ENCODE peak calls at places on chromosome 10, in seven cellular contexts. One of them, this sample, is unnamed.

GRCh38 chr10:78313636-78314035 is 280.0 kb downstream of the RPS24 start:
- DNase-seq in stomach: no peak
- DNase-seq in uterus: peak; percentile 7
- DNase-seq in heart left ventricle: peak; percentile 1
- DNase-seq in astrocyte: no peak
- DNase-seq in fibroblast of lung: no peak
- DNase-seq in H1: no peak
- DNase-seq in this sample: no peak

GRCh38 chr10:86334515-86335085 is 32.0 kb downstream of the GRID1 start:
- DNase-seq in astrocyte: no peak
- DNase-seq in H1: peak; percentile 36
- DNase-seq in uterus: no peak
- DNase-seq in heart left ventricle: no peak
- DNase-seq in stomach: no peak
- DNase-seq in fibroblast of lung: no peak
- DNase-seq in this sample: no peak

GRCh38 chr10:76442113-76442512 is 1010.7 kb downstream of the LRMDA start:
- DNase-seq in uterus: no peak
- DNase-seq in H1: no peak
- DNase-seq in heart left ventricle: no peak
- DNase-seq in stomach: no peak
- DNase-seq in astrocyte: peak; percentile 67
- DNase-seq in fibroblast of lung: peak; percentile 65
- DNase-seq in this sample: no peak

GRCh38 chr10:43221419-43222293 is 45.2 kb downstream of the RASGEF1A start:
- DNase-seq in H1: no peak
- DNase-seq in stomach: no peak
- DNase-seq in heart left ventricle: peak; percentile 5
- DNase-seq in astrocyte: no peak
- DNase-seq in fibroblast of lung: no peak
- DNase-seq in uterus: no peak
- DNase-seq in this sample: peak; percentile 6

GRCh38 chr10:31771345-31771831 is 157.2 kb downstream of the ARHGAP12 start:
- DNase-seq in stomach: no peak
- DNase-seq in astrocyte: peak; percentile 90
- DNase-seq in fibroblast of lung: peak; percentile 94
- DNase-seq in H1: no peak
- DNase-seq in uterus: no peak
- DNase-seq in heart left ventricle: no peak
- DNase-seq in this sample: peak; percentile 73

GRCh38 chr10:49418328-49418727 is 22.4 kb upstream of the DRGX start:
- DNase-seq in uterus: no peak
- DNase-seq in stomach: no peak
- DNase-seq in heart left ventricle: no peak
- DNase-seq in H1: no peak
- DNase-seq in fibroblast of lung: no peak
- DNase-seq in astrocyte: no peak
- DNase-seq in this sample: no peak

GRCh38 chr10:5510281-5511072 is 11.1 kb upstream of the CALML5 start:
- DNase-seq in heart left ventricle: no peak
- DNase-seq in fibroblast of lung: no peak
- DNase-seq in H1: no peak
- DNase-seq in stomach: no peak
- DNase-seq in astrocyte: no peak
- DNase-seq in uterus: no peak
- DNase-seq in this sample: peak; percentile 41

GRCh38 chr10:132266594-132267161 is 41.1 kb downstream of the STK32C start:
- DNase-seq in astrocyte: peak; percentile 1
- DNase-seq in H1: no peak
- DNase-seq in fibroblast of lung: peak; percentile 12
- DNase-seq in heart left ventricle: no peak
- DNase-seq in stomach: no peak
- DNase-seq in uterus: no peak
- DNase-seq in this sample: peak; percentile 9

GRCh38 chr10:88385601-88386203 is 197.4 kb downstream of the RNLS start:
- DNase-seq in stomach: peak; percentile 89
- DNase-seq in astrocyte: no peak
- DNase-seq in uterus: peak; percentile 19
- DNase-seq in heart left ventricle: no peak
- DNase-seq in fibroblast of lung: peak; percentile 12
- DNase-seq in H1: no peak
- DNase-seq in this sample: peak; percentile 54

GRCh38 chr10:19772958-19773357 is 43.3 kb upstream of the PLXDC2 start:
- DNase-seq in astrocyte: no peak
- DNase-seq in uterus: no peak
- DNase-seq in H1: no peak
- DNase-seq in fibroblast of lung: no peak
- DNase-seq in heart left ventricle: no peak
- DNase-seq in stomach: no peak
- DNase-seq in this sample: no peak

GRCh38 chr10:43689618-43689954 is 40.9 kb upstream of the ZNF32 start:
- DNase-seq in astrocyte: peak; percentile 51
- DNase-seq in H1: no peak
- DNase-seq in heart left ventricle: peak; percentile 72
- DNase-seq in uterus: peak; percentile 54
- DNase-seq in fibroblast of lung: peak; percentile 70
- DNase-seq in stomach: peak; percentile 68
- DNase-seq in this sample: peak; percentile 78

GRCh38 chr10:119199231-119199992 is 8.0 kb upstream of the GRK5 start:
- DNase-seq in H1: no peak
- DNase-seq in uterus: peak; percentile 72
- DNase-seq in heart left ventricle: peak; percentile 76
- DNase-seq in astrocyte: peak; percentile 71
- DNase-seq in fibroblast of lung: peak; percentile 81
- DNase-seq in stomach: peak; percentile 64
- DNase-seq in this sample: peak; percentile 60

GRCh38 chr10:120559800-120560199 is 102.8 kb downstream of the PLPP4 start:
- DNase-seq in heart left ventricle: no peak
- DNase-seq in astrocyte: no peak
- DNase-seq in H1: no peak
- DNase-seq in uterus: no peak
- DNase-seq in stomach: no peak
- DNase-seq in fibroblast of lung: no peak
- DNase-seq in this sample: no peak

GRCh38 chr10:17349009-17349349 is 105.4 kb downstream of the ST8SIA6 start:
- DNase-seq in heart left ventricle: no peak
- DNase-seq in astrocyte: no peak
- DNase-seq in uterus: no peak
- DNase-seq in H1: no peak
- DNase-seq in fibroblast of lung: no peak
- DNase-seq in stomach: no peak
- DNase-seq in this sample: no peak

GRCh38 chr10:72673280-72673679 is 18.7 kb upstream of the MCU start:
- DNase-seq in heart left ventricle: no peak
- DNase-seq in astrocyte: no peak
- DNase-seq in stomach: no peak
- DNase-seq in H1: no peak
- DNase-seq in fibroblast of lung: no peak
- DNase-seq in uterus: no peak
- DNase-seq in this sample: no peak

GRCh38 chr10:34547695-34548094 is 267.4 kb downstream of the PARD3 start:
- DNase-seq in heart left ventricle: no peak
- DNase-seq in astrocyte: no peak
- DNase-seq in uterus: no peak
- DNase-seq in fibroblast of lung: no peak
- DNase-seq in H1: no peak
- DNase-seq in stomach: no peak
- DNase-seq in this sample: no peak

GRCh38 chr10:25867321-25867720 is 66.7 kb upstream of the MYO3A start:
- DNase-seq in uterus: no peak
- DNase-seq in heart left ventricle: no peak
- DNase-seq in astrocyte: peak; percentile 41
- DNase-seq in stomach: no peak
- DNase-seq in fibroblast of lung: peak; percentile 47
- DNase-seq in H1: no peak
- DNase-seq in this sample: no peak

GRCh38 chr10:12431453-12432101 is 82.2 kb downstream of the CAMK1D start:
- DNase-seq in uterus: no peak
- DNase-seq in stomach: no peak
- DNase-seq in H1: no peak
- DNase-seq in astrocyte: no peak
- DNase-seq in heart left ventricle: no peak
- DNase-seq in fibroblast of lung: no peak
- DNase-seq in this sample: no peak

GRCh38 chr10:35640951-35641429 is 1.1 kb downstream of the FZD8 start:
- DNase-seq in fibroblast of lung: peak; percentile 87
- DNase-seq in heart left ventricle: peak; percentile 61
- DNase-seq in stomach: peak; percentile 70
- DNase-seq in uterus: peak; percentile 44
- DNase-seq in astrocyte: peak; percentile 81
- DNase-seq in H1: no peak
- DNase-seq in this sample: peak; percentile 68

GRCh38 chr10:98908868-98909267 is 326.8 kb downstream of the HPSE2 start:
- DNase-seq in heart left ventricle: no peak
- DNase-seq in uterus: no peak
- DNase-seq in astrocyte: no peak
- DNase-seq in H1: no peak
- DNase-seq in stomach: no peak
- DNase-seq in fibroblast of lung: no peak
- DNase-seq in this sample: no peak

GRCh38 chr10:76206797-76207352 is 775.5 kb downstream of the LRMDA start:
- DNase-seq in stomach: no peak
- DNase-seq in uterus: no peak
- DNase-seq in astrocyte: no peak
- DNase-seq in heart left ventricle: no peak
- DNase-seq in fibroblast of lung: no peak
- DNase-seq in H1: no peak
- DNase-seq in this sample: no peak

GRCh38 chr10:89391882-89392756 is at the start of gene IFIT1:
- DNase-seq in fibroblast of lung: peak; percentile 96
- DNase-seq in astrocyte: peak; percentile 94
- DNase-seq in stomach: peak; percentile 44
- DNase-seq in H1: no peak
- DNase-seq in heart left ventricle: peak; percentile 82
- DNase-seq in uterus: peak; percentile 82
- DNase-seq in this sample: no peak

GRCh38 chr10:62166331-62167154 is 102.1 kb downstream of the RTKN2 start:
- DNase-seq in H1: no peak
- DNase-seq in heart left ventricle: no peak
- DNase-seq in fibroblast of lung: no peak
- DNase-seq in astrocyte: no peak
- DNase-seq in uterus: peak; percentile 53
- DNase-seq in stomach: peak; percentile 66
- DNase-seq in this sample: no peak

GRCh38 chr10:77857272-77857671 is 69.3 kb downstream of the DLG5 start:
- DNase-seq in H1: no peak
- DNase-seq in stomach: peak; percentile 43
- DNase-seq in fibroblast of lung: no peak
- DNase-seq in uterus: no peak
- DNase-seq in astrocyte: no peak
- DNase-seq in heart left ventricle: no peak
- DNase-seq in this sample: no peak

GRCh38 chr10:27944005-27944404 is 54.9 kb downstream of the ODAD2 start:
- DNase-seq in astrocyte: no peak
- DNase-seq in stomach: no peak
- DNase-seq in uterus: no peak
- DNase-seq in H1: no peak
- DNase-seq in heart left ventricle: no peak
- DNase-seq in fibroblast of lung: peak; percentile 22
- DNase-seq in this sample: no peak

GRCh38 chr10:127715782-127716378 is 21.1 kb upstream of the FOXI2 start:
- DNase-seq in astrocyte: peak; percentile 9
- DNase-seq in uterus: no peak
- DNase-seq in fibroblast of lung: peak; percentile 15
- DNase-seq in stomach: no peak
- DNase-seq in H1: no peak
- DNase-seq in heart left ventricle: no peak
- DNase-seq in this sample: no peak
- TF ChIP-seq CTCF in astrocyte: peak; percentile 22
- TF ChIP-seq CTCF in uterus: peak; percentile 54
- TF ChIP-seq CTCF in fibroblast of lung: no peak
- TF ChIP-seq CTCF in stomach: no peak
- TF ChIP-seq CTCF in H1: peak; percentile 35
- TF ChIP-seq CTCF in heart left ventricle: peak; percentile 17
- TF ChIP-seq CTCF in this sample: peak; percentile 29

GRCh38 chr10:6988654-6989053 is 408.6 kb upstream of the PRKCQ start:
- DNase-seq in fibroblast of lung: no peak
- DNase-seq in uterus: no peak
- DNase-seq in stomach: no peak
- DNase-seq in astrocyte: no peak
- DNase-seq in heart left ventricle: no peak
- DNase-seq in H1: no peak
- DNase-seq in this sample: no peak

GRCh38 chr10:6990891-6991290 is 410.8 kb upstream of the PRKCQ start:
- DNase-seq in fibroblast of lung: no peak
- DNase-seq in astrocyte: no peak
- DNase-seq in heart left ventricle: no peak
- DNase-seq in stomach: no peak
- DNase-seq in H1: no peak
- DNase-seq in uterus: no peak
- DNase-seq in this sample: no peak

GRCh38 chr10:6985644-6986043 is 405.6 kb upstream of the PRKCQ start:
- DNase-seq in astrocyte: no peak
- DNase-seq in stomach: no peak
- DNase-seq in uterus: no peak
- DNase-seq in fibroblast of lung: no peak
- DNase-seq in H1: no peak
- DNase-seq in heart left ventricle: no peak
- DNase-seq in this sample: no peak

GRCh38 chr10:6987536-6987945 is 407.5 kb upstream of the PRKCQ start:
- DNase-seq in uterus: no peak
- DNase-seq in stomach: no peak
- DNase-seq in H1: no peak
- DNase-seq in heart left ventricle: no peak
- DNase-seq in astrocyte: no peak
- DNase-seq in fibroblast of lung: no peak
- DNase-seq in this sample: no peak

GRCh38 chr10:6986927-6987326 is 406.9 kb upstream of the PRKCQ start:
- DNase-seq in astrocyte: no peak
- DNase-seq in stomach: no peak
- DNase-seq in fibroblast of lung: no peak
- DNase-seq in H1: no peak
- DNase-seq in uterus: no peak
- DNase-seq in heart left ventricle: no peak
- DNase-seq in this sample: no peak
- H3K27ac ChIP-seq in astrocyte: no peak overlapping the region
- H3K27ac ChIP-seq in stomach: no peak overlapping the region
- H3K27ac ChIP-seq in fibroblast of lung: no peak overlapping the region
- H3K27ac ChIP-seq in H1: no peak overlapping the region
- H3K27ac ChIP-seq in uterus: no peak overlapping the region
- H3K27ac ChIP-seq in heart left ventricle: no peak overlapping the region
- H3K27ac ChIP-seq in this sample: no peak overlapping the region

DNA sequence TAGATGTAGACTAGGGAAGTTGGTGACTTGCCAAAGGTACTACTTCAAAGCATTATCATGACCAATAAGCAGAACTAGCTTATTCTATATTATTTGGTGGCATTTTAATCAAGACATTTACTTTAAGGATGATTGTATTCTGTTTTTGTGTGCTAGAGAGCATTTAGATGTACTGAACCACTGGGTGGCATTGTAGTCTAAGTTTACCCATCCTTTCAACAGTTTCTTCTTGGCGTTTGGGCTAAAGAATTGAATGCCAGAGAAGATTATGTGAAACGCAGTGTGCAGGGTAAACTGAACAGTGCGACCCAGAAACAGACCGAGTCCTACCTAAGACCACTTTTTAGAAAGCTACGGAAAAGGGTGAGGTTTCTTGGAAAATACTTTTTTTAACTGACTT is 26.8 kb downstream of the PRPF18 start:
- DNase-seq in stomach: no peak
- DNase-seq in heart left ventricle: peak; percentile 10
- DNase-seq in H1: no peak
- DNase-seq in astrocyte: peak; percentile 37
- DNase-seq in uterus: no peak
- DNase-seq in fibroblast of lung: peak; percentile 53
- DNase-seq in this sample: no peak
- TF ChIP-seq CTCF in stomach: no peak
- TF ChIP-seq CTCF in heart left ventricle: no peak
- TF ChIP-seq CTCF in H1: peak; percentile 42
- TF ChIP-seq CTCF in astrocyte: peak; percentile 53
- TF ChIP-seq CTCF in uterus: peak; percentile 33
- TF ChIP-seq CTCF in fibroblast of lung: peak; percentile 60
- TF ChIP-seq CTCF in this sample: peak; percentile 52

GRCh38 chr10:13719411-13719810 is 132.6 kb downstream of the PRPF18 start:
- DNase-seq in heart left ventricle: no peak
- DNase-seq in astrocyte: no peak
- DNase-seq in stomach: peak; percentile 42
- DNase-seq in fibroblast of lung: no peak
- DNase-seq in H1: no peak
- DNase-seq in uterus: no peak
- DNase-seq in this sample: no peak
- H3K27ac ChIP-seq in heart left ventricle: peak overlapping the region; percentile 68
- H3K27ac ChIP-seq in astrocyte: no peak overlapping the region
- H3K27ac ChIP-seq in stomach: peak overlapping the region; percentile 82
- H3K27ac ChIP-seq in fibroblast of lung: peak overlapping the region; percentile 77
- H3K27ac ChIP-seq in H1: no peak overlapping the region
- H3K27ac ChIP-seq in uterus: no peak overlapping the region
- H3K27ac ChIP-seq in this sample: no peak overlapping the region

This sample was measured in psoas muscle.